ENCODE peak calls at places on chromosomes 1 and 21, in five cellular contexts. G, U, R, I and E are unnamed samples.

GRCh38 chr1:50329332-50329932 is 93.8 kb downstream of the DMRTA2 start:
- DNase-seq in I (no peak), U (no peak), G (no peak), R (no peak), E (peak; percentile 40)

GRCh38 chr1:15833069-15833679 is 14.3 kb upstream of the SPEN start:
- DNase-seq in G (no peak), I (no peak), R (peak; percentile 47), U (no peak), E (no peak)

GRCh38 chr1:184242507-184242943 is 144.3 kb upstream of the C1orf21 start:
- DNase-seq in U (no peak), G (no peak), I (no peak), R (no peak), E (no peak)

GRCh38 chr1:223771814-223772770 is 59.8 kb downstream of the CAPN2 start:
- DNase-seq in U (no peak), R (peak; percentile 80), G (no peak), I (no peak), E (no peak)

GRCh38 chr1:67704351-67704750 is 19.4 kb downstream of the GADD45A start:
- DNase-seq in U (no peak), R (no peak), G (no peak), I (no peak), E (no peak)

GRCh38 chr1:149962039-149962647 is 25.5 kb upstream of the MTMR11 start:
- DNase-seq in G (peak; percentile 67), U (peak; percentile 34), R (peak; percentile 58), I (no peak), E (peak; percentile 29)

GRCh38 chr1:16048573-16049189 is 5.1 kb downstream of the CLCNKB start:
- DNase-seq in R (no peak), I (peak; percentile 75), G (no peak), U (no peak), E (peak; percentile 98)

GRCh38 chr1:62706985-62707745 is 19.0 kb upstream of the DOCK7 start:
- DNase-seq in I (no peak), R (no peak), G (no peak), U (no peak), E (no peak)

GRCh38 chr1:75257424-75257823 is 123.2 kb downstream of the LHX8 start:
- DNase-seq in G (no peak), U (no peak), I (peak; percentile 21), R (no peak), E (peak; percentile 53)

GRCh38 chr1:23526329-23527041 is 4.5 kb downstream of the E2F2 start:
- DNase-seq in G (no peak), R (no peak), I (no peak), U (no peak), E (no peak)

GRCh38 chr1:87149166-87150065 is 179.3 kb upstream of the LMO4 start:
- DNase-seq in U (no peak), G (no peak), R (no peak), I (peak; percentile 43), E (no peak)

GRCh38 chr1:222452031-222452430 is 95.9 kb downstream of the HHIPL2 start:
- DNase-seq in U (no peak), R (no peak), I (no peak), G (no peak), E (no peak)

GRCh38 chr1:85894651-85895050 is 186.4 kb upstream of the ZNHIT6 start:
- DNase-seq in U (peak; percentile 3), I (no peak), R (peak; percentile 18), G (peak; percentile 25), E (peak; percentile 45)

GRCh38 chr21:35232545-35233176 is 183.6 kb upstream of the RUNX1 start:
- DNase-seq in G (peak; percentile 31), R (peak; percentile 88), I (no peak), U (no peak), E (no peak)

GRCh38 chr1:218743861-218744505 is 398.8 kb downstream of the TGFB2 start:
- DNase-seq in I (no peak), R (no peak), G (no peak), U (no peak), E (no peak)

GRCh38 chr1:162256287-162256686 is 120.4 kb downstream of the SPATA46 start:
- DNase-seq in R (no peak), G (peak; percentile 61), U (no peak), I (no peak), E (no peak)

GRCh38 chr1:43156026-43156425 is 16.1 kb downstream of the EBNA1BP2 start:
- DNase-seq in G (no peak), U (no peak), I (no peak), R (no peak), E (no peak)

GRCh38 chr1:236395780-236396664 is 1.9 kb downstream of the EDARADD start:
- DNase-seq in R (no peak), U (no peak), I (no peak), G (no peak), E (no peak)

GRCh38 chr1:246930830-246931548 is 759 bp downstream of the AHCTF1 start:
- DNase-seq in G (peak; percentile 33), I (no peak), U (no peak), R (no peak), E (peak; percentile 59)

GRCh38 chr1:174040387-174040786 is 18.2 kb upstream of the RC3H1 start:
- DNase-seq in R (peak; percentile 49), U (no peak), I (no peak), G (no peak), E (no peak)

GRCh38 chr21:26844258-26845065 is 747 bp downstream of the ADAMTS1 start:
- DNase-seq in I (no peak), R (no peak), U (no peak), G (no peak), E (peak; percentile 49)

GRCh38 chr1:2270260-2271100 is 42.4 kb downstream of the SKI start:
- DNase-seq in U (no peak), G (peak; percentile 50), I (no peak), R (no peak), E (no peak)

GRCh38 chr1:31010081-31010989 is 55.2 kb downstream of the PUM1 start:
- DNase-seq in R (no peak), U (peak; percentile 44), G (no peak), I (no peak), E (no peak)

GRCh38 chr21:41466024-41466820 is 40.2 kb downstream of the MX1 start:
- DNase-seq in R (no peak), I (no peak), G (peak; percentile 31), U (no peak), E (no peak)

GRCh38 chr1:17113973-17114372 is 5.3 kb downstream of the PADI2 start:
- DNase-seq in U (no peak), G (no peak), I (no peak), R (no peak), E (no peak)

GRCh38 chr1:243549108-243549507 is 293.3 kb downstream of the SDCCAG8 start:
- DNase-seq in R (no peak), G (no peak), U (no peak), I (no peak), E (no peak)

GRCh38 chr1:40363721-40364120 is 9.8 kb upstream of the SMAP2 start:
- DNase-seq in G (no peak), I (no peak), R (no peak), U (no peak), E (peak; percentile 27)

GRCh38 chr1:110003747-110004428 is 19.3 kb downstream of the AHCYL1 start:
- DNase-seq in U (peak; percentile 45), R (peak; percentile 73), G (peak; percentile 67), I (no peak), E (peak; percentile 38)

GRCh38 chr1:23492132-23492720 is 8.2 kb upstream of the ASAP3 start:
- DNase-seq in G (no peak), U (no peak), R (no peak), I (no peak), E (no peak)

GRCh38 chr1:202561726-202562442 is 148.4 kb downstream of the SYT2 start:
- DNase-seq in U (no peak), G (no peak), R (no peak), I (no peak), E (no peak)

GRCh38 chr1:93907718-93908117 is 1.5 kb downstream of the GCLM start:
- DNase-seq in I (no peak), U (no peak), R (no peak), G (peak; percentile 10), E (no peak)

GRCh38 chr1:118504867-118505266 is 319.8 kb upstream of the SPAG17 start:
- DNase-seq in U (no peak), I (no peak), G (no peak), R (no peak), E (no peak)

GRCh38 chr1:113048064-113048463 is 24.9 kb upstream of the LRIG2 start:
- DNase-seq in R (no peak), I (no peak), G (peak; percentile 53), U (no peak), E (no peak)
- TF ChIP-seq ATF3 in R (no peak), I (no peak), G (no peak), U (no peak), E (no peak)

DNA sequence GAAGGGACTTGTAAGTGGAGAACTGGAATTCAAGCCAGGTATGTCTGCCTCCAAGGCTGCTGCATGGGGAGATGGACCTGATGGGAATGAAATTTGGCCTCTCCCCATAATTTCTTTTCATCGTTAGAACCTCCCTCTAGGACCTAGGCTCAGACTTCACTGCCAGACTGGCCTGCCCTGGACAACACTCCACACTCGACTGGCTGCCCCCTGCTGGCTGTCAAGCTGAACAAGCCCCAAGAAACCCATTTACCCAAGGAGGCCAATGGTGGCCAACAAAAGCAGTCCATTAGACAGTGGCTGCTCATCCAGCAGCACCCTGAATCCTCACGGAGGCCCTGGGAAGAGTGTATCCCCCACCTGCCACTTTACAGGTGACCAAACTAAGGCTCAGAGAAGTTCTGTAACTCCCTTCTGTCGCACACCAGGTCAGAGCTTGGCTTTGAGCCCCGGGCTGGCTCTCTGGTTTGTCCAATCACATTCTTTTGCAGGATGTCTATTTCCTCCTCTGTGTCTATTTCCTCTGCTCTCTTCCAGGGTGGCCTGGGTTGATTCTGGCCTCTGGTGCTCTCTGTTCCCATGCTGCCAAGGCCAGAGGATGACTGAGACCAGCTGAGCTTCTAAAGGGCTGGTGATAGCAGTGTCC is 3.8 kb downstream of the RNF186 start:
- DNase-seq in I (no peak), G (peak; percentile 50), R (peak; percentile 34), U (no peak), E (peak; percentile 72)
- TF ChIP-seq ATF3 in I (no peak), G (no peak), R (no peak), U (no peak), E (no peak)

DNA sequence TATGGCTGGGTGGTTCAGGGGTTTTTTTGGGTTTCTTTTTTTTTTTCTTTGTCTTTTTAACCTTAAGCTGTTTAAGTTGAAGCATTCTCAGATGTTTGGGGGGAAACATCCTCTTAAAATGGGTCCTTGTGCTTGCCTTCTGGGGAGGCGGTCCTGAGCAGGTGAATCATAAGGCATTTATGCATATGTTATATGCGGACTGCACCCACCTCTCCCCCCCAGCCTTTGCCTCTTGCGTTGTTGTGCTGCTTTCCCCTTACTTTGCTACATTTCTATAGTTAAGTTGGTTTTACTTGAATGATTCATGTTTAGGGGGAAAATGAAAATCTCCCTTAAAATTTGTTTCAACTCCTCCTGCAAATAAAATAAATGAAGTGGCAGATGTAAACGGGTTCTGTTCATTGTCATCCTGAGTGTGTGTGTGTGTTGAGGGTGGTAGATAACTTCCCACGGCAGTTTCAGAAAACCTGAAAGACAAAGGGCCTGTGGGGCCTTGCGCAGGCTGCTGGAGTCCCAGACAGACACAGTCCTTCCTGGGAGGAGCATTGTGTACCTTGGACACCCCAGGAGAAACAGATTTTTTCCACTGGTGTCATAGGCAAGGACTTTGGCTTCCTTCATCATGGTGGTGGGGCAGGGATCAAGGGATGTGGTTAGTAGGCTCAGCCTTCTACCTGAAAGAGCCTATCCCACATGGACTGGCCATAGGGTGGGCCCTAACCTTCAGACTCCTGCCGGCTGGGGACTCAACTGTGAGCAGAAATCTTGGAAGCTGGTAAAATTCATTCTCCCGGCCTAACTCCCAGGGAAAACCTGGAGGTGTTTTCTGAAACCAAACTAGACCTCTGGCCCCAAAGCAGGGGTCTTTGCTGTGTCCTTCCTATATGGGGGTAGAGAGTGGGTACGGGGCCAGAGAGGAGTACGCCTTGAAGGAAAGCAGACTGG is 926 bp upstream of the SH3D21 start:
- DNase-seq in G (peak; percentile 15), I (no peak), R (no peak), U (no peak), E (no peak)
- TF ChIP-seq ATF3 in G (no peak), I (no peak), R (no peak), U (no peak), E (no peak)

GRCh38 chr1:14561014-14561693 is 37.3 kb upstream of the KAZN start:
- DNase-seq in U (no peak), R (no peak), I (no peak), G (no peak), E (no peak)
- TF ChIP-seq ATF3 in U (no peak), R (no peak), I (no peak), G (no peak), E (no peak)